ENCODE peak calls at places on chromosomes 5 and 9, in six cellular contexts. One of them, this sample, is unnamed.

GRCh38 chr5:124053340-124053739 is 541.4 kb downstream of the CSNK1G3 start:
- DNase-seq in MM.1S: no peak
- DNase-seq in HCT116: no peak
- DNase-seq in mesothelial cell of epicardium: no peak
- DNase-seq in esophagus squamous epithelium: no peak
- DNase-seq in skeletal muscle cell: no peak
- DNase-seq in this sample: no peak

GRCh38 chr5:143261748-143262392 is 141.6 kb downstream of the NR3C1 start:
- DNase-seq in MM.1S: no peak
- DNase-seq in HCT116: no peak
- DNase-seq in mesothelial cell of epicardium: no peak
- DNase-seq in esophagus squamous epithelium: no peak
- DNase-seq in skeletal muscle cell: peak; percentile 81
- DNase-seq in this sample: no peak

GRCh38 chr5:32233220-32233695 is 59.1 kb upstream of the GOLPH3 start:
- DNase-seq in MM.1S: no peak
- DNase-seq in HCT116: no peak
- DNase-seq in mesothelial cell of epicardium: no peak
- DNase-seq in esophagus squamous epithelium: no peak
- DNase-seq in skeletal muscle cell: no peak
- DNase-seq in this sample: no peak

GRCh38 chr5:146466521-146467349 is 19.6 kb downstream of the TCERG1 start:
- DNase-seq in MM.1S: no peak
- DNase-seq in HCT116: no peak
- DNase-seq in mesothelial cell of epicardium: no peak
- DNase-seq in esophagus squamous epithelium: no peak
- DNase-seq in skeletal muscle cell: no peak
- DNase-seq in this sample: peak; percentile 11

GRCh38 chr9:95857122-95857521 is 18.4 kb upstream of the ERCC6L2 start:
- DNase-seq in MM.1S: no peak
- DNase-seq in HCT116: no peak
- DNase-seq in mesothelial cell of epicardium: peak; percentile 47
- DNase-seq in esophagus squamous epithelium: no peak
- DNase-seq in skeletal muscle cell: peak; percentile 96
- DNase-seq in this sample: no peak

GRCh38 chr5:65823820-65824445 is 101.9 kb downstream of the NLN start:
- DNase-seq in MM.1S: no peak
- DNase-seq in HCT116: no peak
- DNase-seq in mesothelial cell of epicardium: no peak
- DNase-seq in esophagus squamous epithelium: no peak
- DNase-seq in skeletal muscle cell: no peak
- DNase-seq in this sample: no peak

GRCh38 chr9:967851-968641 is 8.4 kb upstream of the DMRT3 start:
- DNase-seq in MM.1S: no peak
- DNase-seq in HCT116: no peak
- DNase-seq in mesothelial cell of epicardium: no peak
- DNase-seq in esophagus squamous epithelium: no peak
- DNase-seq in skeletal muscle cell: no peak
- DNase-seq in this sample: peak; percentile 21

GRCh38 chr5:717143-717542 is 24.0 kb upstream of the TPPP start:
- DNase-seq in MM.1S: no peak
- DNase-seq in HCT116: no peak
- DNase-seq in mesothelial cell of epicardium: no peak
- DNase-seq in esophagus squamous epithelium: no peak
- DNase-seq in skeletal muscle cell: no peak
- DNase-seq in this sample: no peak

GRCh38 chr9:91884746-91885687 is 65.0 kb downstream of the ROR2 start:
- DNase-seq in MM.1S: no peak
- DNase-seq in HCT116: no peak
- DNase-seq in mesothelial cell of epicardium: no peak
- DNase-seq in esophagus squamous epithelium: no peak
- DNase-seq in skeletal muscle cell: no peak
- DNase-seq in this sample: no peak

GRCh38 chr9:5352637-5353248 is 13.1 kb upstream of the RLN1 start:
- DNase-seq in MM.1S: no peak
- DNase-seq in HCT116: no peak
- DNase-seq in mesothelial cell of epicardium: no peak
- DNase-seq in esophagus squamous epithelium: no peak
- DNase-seq in skeletal muscle cell: no peak
- DNase-seq in this sample: no peak

GRCh38 chr5:132458226-132458560 is 32.4 kb downstream of the IRF1 start:
- DNase-seq in MM.1S: no peak
- DNase-seq in HCT116: no peak
- DNase-seq in mesothelial cell of epicardium: no peak
- DNase-seq in esophagus squamous epithelium: no peak
- DNase-seq in skeletal muscle cell: no peak
- DNase-seq in this sample: no peak

GRCh38 chr5:6475626-6476312 is 27.1 kb downstream of the UBE2QL1 start:
- DNase-seq in MM.1S: peak; percentile 55
- DNase-seq in HCT116: no peak
- DNase-seq in mesothelial cell of epicardium: no peak
- DNase-seq in esophagus squamous epithelium: no peak
- DNase-seq in skeletal muscle cell: no peak
- DNase-seq in this sample: no peak

GRCh38 chr9:114588150-114588663 is 638 bp downstream of the ATP6V1G1 start:
- DNase-seq in MM.1S: no peak
- DNase-seq in HCT116: no peak
- DNase-seq in mesothelial cell of epicardium: no peak
- DNase-seq in esophagus squamous epithelium: no peak
- DNase-seq in skeletal muscle cell: no peak
- DNase-seq in this sample: no peak

GRCh38 chr5:149792963-149793362 is 62.9 kb downstream of the PPARGC1B start:
- DNase-seq in MM.1S: no peak
- DNase-seq in HCT116: no peak
- DNase-seq in mesothelial cell of epicardium: no peak
- DNase-seq in esophagus squamous epithelium: no peak
- DNase-seq in skeletal muscle cell: no peak
- DNase-seq in this sample: no peak

GRCh38 chr9:115115117-115115880 is 2.7 kb downstream of the TNC start:
- DNase-seq in MM.1S: no peak
- DNase-seq in HCT116: no peak
- DNase-seq in mesothelial cell of epicardium: no peak
- DNase-seq in esophagus squamous epithelium: no peak
- DNase-seq in skeletal muscle cell: no peak
- DNase-seq in this sample: no peak

GRCh38 chr9:120403543-120403856 is 176.5 kb downstream of the CDK5RAP2 start:
- DNase-seq in MM.1S: no peak
- DNase-seq in HCT116: no peak
- DNase-seq in mesothelial cell of epicardium: no peak
- DNase-seq in esophagus squamous epithelium: no peak
- DNase-seq in skeletal muscle cell: no peak
- DNase-seq in this sample: no peak

GRCh38 chr9:19748278-19749126 is 40.3 kb downstream of the SLC24A2 start:
- DNase-seq in MM.1S: no peak
- DNase-seq in HCT116: no peak
- DNase-seq in mesothelial cell of epicardium: no peak
- DNase-seq in esophagus squamous epithelium: no peak
- DNase-seq in skeletal muscle cell: no peak
- DNase-seq in this sample: no peak

GRCh38 chr5:57716661-57717060 is 234.1 kb upstream of the ACTBL2 start:
- DNase-seq in MM.1S: no peak
- DNase-seq in HCT116: no peak
- DNase-seq in mesothelial cell of epicardium: no peak
- DNase-seq in esophagus squamous epithelium: no peak
- DNase-seq in skeletal muscle cell: no peak
- DNase-seq in this sample: peak; percentile 15

GRCh38 chr9:101495810-101496209 is 37.8 kb upstream of the RNF20 start:
- DNase-seq in MM.1S: no peak
- DNase-seq in HCT116: no peak
- DNase-seq in mesothelial cell of epicardium: no peak
- DNase-seq in esophagus squamous epithelium: no peak
- DNase-seq in skeletal muscle cell: no peak
- DNase-seq in this sample: no peak

GRCh38 chr5:169331292-169331852 is 30.4 kb upstream of the SLIT3 start:
- DNase-seq in MM.1S: no peak
- DNase-seq in HCT116: no peak
- DNase-seq in mesothelial cell of epicardium: no peak
- DNase-seq in esophagus squamous epithelium: no peak
- DNase-seq in skeletal muscle cell: no peak
- DNase-seq in this sample: no peak